ENCODE peak calls at places on chromosomes 2 and 18, in five cellular contexts. Y is RWPE1, X is upper lobe of right lung, E is heart left ventricle, N is uterus. C is an unnamed sample.

GRCh38 chr2:238720232-238720672 is 127.6 kb upstream of the TWIST2 start:
- DNase-seq in E (no peak), N (no peak), X (peak; percentile 82), Y (peak; percentile 98), C (peak; percentile 7)

GRCh38 chr18:35695803-35696202 is 114.3 kb downstream of the GALNT1 start:
- DNase-seq in Y (no peak), N (no peak), E (peak; percentile 85), X (no peak), C (no peak)

GRCh38 chr2:216410550-216410949 is 1.7 kb upstream of the SMARCAL1 start:
- DNase-seq in E (no peak), N (no peak), Y (no peak), X (no peak), C (no peak)

GRCh38 chr2:134284119-134284670 is 30.3 kb downstream of the MGAT5 start:
- DNase-seq in X (no peak), E (no peak), Y (no peak), N (no peak), C (no peak)

GRCh38 chr2:158719411-158719810 is 75.7 kb upstream of the DAPL1 start:
- DNase-seq in N (no peak), X (no peak), E (no peak), Y (no peak), C (no peak)

GRCh38 chr2:111662039-111662740 is 221.8 kb downstream of the ANAPC1 start:
- DNase-seq in N (no peak), E (no peak), X (no peak), Y (peak; percentile 51), C (peak; percentile 68)

GRCh38 chr2:171745141-171745540 is 57.9 kb downstream of the DYNC1I2 start:
- DNase-seq in X (no peak), N (no peak), Y (no peak), E (no peak), C (no peak)

GRCh38 chr2:146301287-146301686 is 1543.5 kb upstream of the ACVR2A start:
- DNase-seq in N (no peak), Y (no peak), X (no peak), E (no peak), C (no peak)

GRCh38 chr2:217436386-217436785 is 566.4 kb downstream of the TNS1 start:
- DNase-seq in N (peak; percentile 32), E (peak; percentile 47), Y (no peak), X (no peak), C (no peak)

GRCh38 chr2:151878655-151879563 is 50.7 kb upstream of the ARL5A start:
- DNase-seq in X (no peak), N (no peak), E (no peak), Y (no peak), C (no peak)

DNA sequence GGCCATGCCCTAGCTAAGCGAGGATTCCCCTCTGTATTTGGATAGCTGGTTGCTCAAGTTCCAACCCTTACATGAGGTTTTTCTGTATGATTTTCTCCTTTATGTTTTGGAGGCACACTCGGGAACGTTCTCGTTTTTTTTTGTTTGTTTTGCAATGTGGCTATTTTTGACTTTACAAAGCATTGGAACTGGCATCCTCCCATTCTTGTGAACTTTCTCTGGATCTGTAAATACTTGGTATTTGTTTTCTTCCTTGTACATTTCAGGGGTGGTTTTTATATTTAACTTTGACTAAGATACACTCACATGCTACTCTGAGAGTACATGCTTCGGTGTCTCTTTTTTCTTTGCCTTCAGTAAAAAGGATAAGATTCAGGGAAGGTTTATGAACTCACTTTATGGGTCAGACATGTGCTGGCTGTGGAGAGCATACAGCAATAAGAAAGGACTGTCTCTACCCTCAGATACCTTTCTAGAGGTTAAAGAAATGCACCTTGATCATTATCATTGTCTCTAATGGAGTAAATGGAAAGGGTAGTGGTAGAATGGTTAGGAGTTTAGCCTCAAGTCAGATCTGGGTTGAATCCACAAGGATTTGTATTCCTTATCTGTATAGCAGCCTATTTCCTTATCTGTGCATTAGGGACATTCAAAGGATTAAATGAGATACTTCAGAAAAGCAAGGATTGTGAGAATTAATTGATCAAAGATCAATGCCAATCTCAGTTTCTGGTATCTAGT is 61.9 kb downstream of the MEIS1 start:
- DNase-seq in X (no peak), Y (no peak), E (no peak), N (no peak), C (no peak)
- TF ChIP-seq CTCF in X (no peak), Y (no peak), E (no peak), N (no peak), C (no peak)

DNA sequence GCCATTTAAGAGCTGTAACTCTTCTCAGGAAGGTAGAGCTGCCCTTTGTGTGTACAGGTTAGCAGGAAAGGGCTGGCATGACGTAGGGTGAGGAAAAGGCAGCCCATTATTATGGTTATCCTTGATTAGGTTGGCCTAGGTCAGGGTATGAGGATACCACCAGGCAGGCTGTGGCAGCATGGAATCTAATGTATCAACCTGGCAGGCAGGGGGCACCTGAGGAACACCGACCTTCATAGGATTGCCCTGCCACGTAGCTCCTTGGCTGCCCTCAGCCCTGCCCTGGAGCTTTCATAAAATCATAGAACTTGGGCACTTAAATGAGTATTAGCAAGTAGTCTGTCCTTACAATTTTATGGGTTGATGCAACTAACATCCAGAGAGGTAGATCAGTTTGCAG is 261.6 kb downstream of the LTBP1 start:
- DNase-seq in E (no peak), X (no peak), N (no peak), Y (no peak), C (no peak)
- TF ChIP-seq CTCF in E (no peak), X (no peak), N (no peak), Y (no peak), C (no peak)

DNA sequence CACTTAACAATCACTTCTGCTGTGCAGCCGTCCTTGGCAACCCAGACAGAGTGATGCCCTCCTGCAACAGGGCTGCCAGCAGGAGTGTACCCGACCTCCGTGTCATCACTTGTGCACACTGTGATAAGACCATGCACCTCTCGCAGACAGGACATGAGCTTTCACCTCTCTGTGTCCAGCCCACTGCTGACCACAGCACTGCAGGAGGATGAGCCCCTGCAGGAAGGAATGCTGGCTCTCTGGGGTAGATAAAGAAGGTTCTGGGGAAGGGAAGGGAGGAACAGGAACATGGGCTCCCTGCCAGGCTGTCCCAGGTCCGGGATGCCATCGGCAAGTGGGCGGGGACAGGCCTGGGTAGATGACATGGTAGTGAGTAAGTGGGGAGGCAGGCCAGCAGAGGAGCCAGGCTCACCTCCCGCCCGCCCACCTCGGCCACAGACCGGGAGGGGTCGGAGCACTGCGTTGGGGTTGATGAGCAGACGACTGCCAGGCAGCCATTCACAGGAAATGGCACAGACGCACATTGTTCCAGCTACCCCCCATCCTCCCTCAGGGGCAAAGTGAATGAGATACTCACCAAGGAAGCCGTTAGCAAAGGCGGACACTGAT is 18.6 kb upstream of the COL6A3 start:
- DNase-seq in N (no peak), X (no peak), E (no peak), Y (peak; percentile 69), C (peak; percentile 98)
- TF ChIP-seq CTCF in N (no peak), X (no peak), E (no peak), Y (no peak), C (peak; percentile 73)

GRCh38 chr2:210660751-210661150 is 104.4 kb downstream of the CPS1 start:
- DNase-seq in Y (no peak), E (no peak), N (no peak), X (no peak), C (no peak)

GRCh38 chr2:210662557-210662956 is 106.2 kb downstream of the CPS1 start:
- DNase-seq in Y (no peak), X (no peak), N (no peak), E (no peak), C (no peak)

GRCh38 chr2:210667726-210668125 is 111.3 kb downstream of the CPS1 start:
- DNase-seq in E (no peak), X (no peak), N (no peak), Y (no peak), C (no peak)

DNA sequence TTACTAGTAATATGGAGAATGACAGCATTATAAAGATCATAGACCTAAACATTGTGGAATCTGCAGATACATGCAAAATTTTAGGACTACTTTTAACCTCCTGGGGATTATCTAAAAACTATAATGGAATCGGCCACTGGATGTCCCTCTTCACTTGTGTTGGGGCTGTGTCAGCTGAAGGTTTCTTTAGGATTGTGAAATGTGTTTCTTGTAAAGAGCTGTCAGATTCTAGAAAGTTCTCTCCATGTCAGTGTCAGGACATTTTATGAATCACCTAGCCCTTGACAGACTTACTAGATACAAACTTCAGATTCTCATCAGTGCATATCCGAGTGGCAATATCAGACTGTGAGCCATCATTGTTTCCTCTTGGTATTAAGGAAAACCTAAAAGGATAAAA is 107.2 kb downstream of the CPS1 start:
- DNase-seq in Y (peak; percentile 3), X (no peak), N (no peak), E (no peak), C (no peak)
- TF ChIP-seq CTCF in Y (no peak), X (peak; percentile 12), N (no peak), E (peak; percentile 44), C (peak; percentile 30)

GRCh38 chr2:58757971-58758370 is 516.8 kb upstream of the FANCL start:
- DNase-seq in Y (no peak), N (no peak), E (no peak), X (no peak), C (no peak)
- TF ChIP-seq CTCF in Y (no peak), N (no peak), E (no peak), X (no peak), C (no peak)

GRCh38 chr2:109386004-109386695 is 227.6 kb downstream of the SEPTIN10 start:
- DNase-seq in X (peak; percentile 22), N (no peak), Y (no peak), E (peak; percentile 10), C (no peak)
- TF ChIP-seq CTCF in X (no peak), N (no peak), Y (no peak), E (no peak), C (peak; percentile 13)

C was measured in HFFc6.